ENCODE peak calls at places on chromosomes 5 and 9, in five cellular contexts. Z, F, M, O and V are unnamed samples.

GRCh38 chr5:38249286-38249685 is 9.1 kb upstream of the EGFLAM start:
- DNase-seq in F (no peak), O (no peak), Z (no peak), M (no peak), V (no peak)

GRCh38 chr9:69044226-69045219 is 9.0 kb downstream of the FXN start:
- DNase-seq in M (peak; percentile 62), O (no peak), Z (peak; percentile 26), F (no peak), V (no peak)

GRCh38 chr9:135757356-135757755 is 55.4 kb downstream of the KCNT1 start:
- DNase-seq in O (no peak), M (no peak), F (no peak), Z (no peak), V (no peak)

GRCh38 chr5:130289132-130290088 is 385.1 kb downstream of the CHSY3 start:
- DNase-seq in Z (no peak), O (peak; percentile 92), M (no peak), F (no peak), V (no peak)

GRCh38 chr5:81290146-81290545 is 11.2 kb upstream of the ZCCHC9 start:
- DNase-seq in M (no peak), O (no peak), F (no peak), Z (no peak), V (no peak)

GRCh38 chr5:39464096-39464495 is 39.3 kb upstream of the DAB2 start:
- DNase-seq in Z (no peak), F (no peak), M (no peak), O (no peak), V (no peak)

GRCh38 chr9:69204869-69205268 is 30.8 kb downstream of the TJP2 start:
- DNase-seq in O (peak; percentile 60), M (no peak), Z (peak; percentile 8), F (peak; percentile 47), V (no peak)

GRCh38 chr5:149422429-149423286 is 43.6 kb upstream of the IL17B start:
- DNase-seq in O (no peak), F (peak; percentile 74), Z (peak; percentile 52), M (peak; percentile 70), V (no peak)

GRCh38 chr5:56148453-56148971 is 84.6 kb downstream of the ANKRD55 start:
- DNase-seq in Z (no peak), F (no peak), O (no peak), M (no peak), V (peak; percentile 59)

GRCh38 chr9:74718709-74719108 is 169.0 kb downstream of the TRPM6 start:
- DNase-seq in F (no peak), Z (no peak), O (no peak), M (no peak), V (no peak)

GRCh38 chr9:110148868-110149267 is 59.1 kb downstream of the C9orf152 start:
- DNase-seq in Z (no peak), O (no peak), M (no peak), F (no peak), V (no peak)

GRCh38 chr5:179326176-179326997 is 18.9 kb downstream of the ADAMTS2 start:
- DNase-seq in F (no peak), M (peak; percentile 78), O (no peak), Z (peak; percentile 74), V (no peak)

GRCh38 chr9:4781408-4781807 is 11.3 kb upstream of the RCL1 start:
- DNase-seq in M (no peak), Z (no peak), F (no peak), O (no peak), V (no peak)

GRCh38 chr5:116544542-116545241 is 29.9 kb downstream of the SEMA6A start:
- DNase-seq in Z (no peak), M (peak; percentile 59), F (no peak), O (no peak), V (no peak)

GRCh38 chr5:87151547-87151946 is 116.1 kb upstream of the RASA1 start:
- DNase-seq in F (no peak), O (peak; percentile 69), M (no peak), Z (no peak), V (no peak)

GRCh38 chr9:119216891-119217290 is 152.3 kb downstream of the BRINP1 start:
- DNase-seq in Z (no peak), O (no peak), M (no peak), F (no peak), V (no peak)

GRCh38 chr9:136147890-136148714 is 29.4 kb upstream of the TMEM250 start:
- DNase-seq in M (no peak), Z (peak; percentile 54), O (no peak), F (no peak), V (no peak)

GRCh38 chr5:35136386-35136785 is 88.6 kb upstream of the AGXT2 start:
- DNase-seq in O (peak; percentile 55), F (no peak), Z (no peak), M (no peak), V (no peak)

GRCh38 chr5:127878174-127878750 is 175.1 kb downstream of the CCDC192 start:
- DNase-seq in F (peak; percentile 36), O (peak; percentile 73), M (peak; percentile 52), Z (peak; percentile 60), V (no peak)

GRCh38 chr9:2321523-2322148 is 300.0 kb upstream of the VLDLR start:
- DNase-seq in Z (no peak), M (no peak), F (no peak), O (no peak), V (no peak)
- TF ChIP-seq CTCF in Z (no peak), M (no peak), F (no peak), O (peak; percentile 25), V (no peak)

DNA sequence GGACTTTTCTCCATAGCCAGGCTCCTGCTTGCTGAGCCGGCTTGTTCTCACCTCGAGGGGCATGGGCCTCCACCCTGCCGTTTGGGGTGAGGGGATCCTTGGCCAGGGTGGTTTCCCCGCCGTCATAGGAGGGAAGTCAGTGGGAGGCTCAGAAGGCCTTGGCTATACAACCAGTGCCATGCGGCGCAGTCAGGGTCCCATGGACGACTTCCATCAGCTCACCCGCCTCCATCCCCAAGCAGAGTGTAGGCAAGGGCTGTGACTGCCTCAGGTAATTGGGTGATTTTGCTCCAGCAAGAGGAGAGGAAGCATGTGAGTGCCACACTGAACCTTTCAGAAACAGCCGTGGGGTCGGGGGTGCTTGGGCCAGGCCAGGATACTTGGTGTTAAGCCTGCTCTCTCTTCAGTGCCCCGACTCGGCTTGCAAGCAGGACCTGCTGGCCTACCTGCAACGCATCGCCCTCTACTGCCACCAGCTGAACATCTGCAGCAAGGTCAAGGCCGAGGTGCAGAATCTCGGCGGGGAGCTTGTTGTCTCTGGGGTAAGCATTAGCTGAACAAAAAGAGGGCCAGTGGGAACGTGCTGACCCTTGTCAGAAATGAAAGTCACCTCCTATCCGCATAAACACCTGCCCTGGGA is 57.2 kb upstream of the LRRTM2 start:
- DNase-seq in Z (no peak), M (peak; percentile 78), F (no peak), O (peak; percentile 20), V (no peak)
- TF ChIP-seq CTCF in Z (no peak), M (peak; percentile 69), F (peak; percentile 40), O (peak; percentile 24), V (peak; percentile 27)

GRCh38 chr9:37966443-37967271 is 62.7 kb upstream of the SLC25A51 start:
- DNase-seq in F (peak; percentile 52), M (no peak), O (peak; percentile 65), Z (no peak), V (no peak)
- TF ChIP-seq CTCF in F (no peak), M (no peak), O (no peak), Z (no peak), V (no peak)

DNA sequence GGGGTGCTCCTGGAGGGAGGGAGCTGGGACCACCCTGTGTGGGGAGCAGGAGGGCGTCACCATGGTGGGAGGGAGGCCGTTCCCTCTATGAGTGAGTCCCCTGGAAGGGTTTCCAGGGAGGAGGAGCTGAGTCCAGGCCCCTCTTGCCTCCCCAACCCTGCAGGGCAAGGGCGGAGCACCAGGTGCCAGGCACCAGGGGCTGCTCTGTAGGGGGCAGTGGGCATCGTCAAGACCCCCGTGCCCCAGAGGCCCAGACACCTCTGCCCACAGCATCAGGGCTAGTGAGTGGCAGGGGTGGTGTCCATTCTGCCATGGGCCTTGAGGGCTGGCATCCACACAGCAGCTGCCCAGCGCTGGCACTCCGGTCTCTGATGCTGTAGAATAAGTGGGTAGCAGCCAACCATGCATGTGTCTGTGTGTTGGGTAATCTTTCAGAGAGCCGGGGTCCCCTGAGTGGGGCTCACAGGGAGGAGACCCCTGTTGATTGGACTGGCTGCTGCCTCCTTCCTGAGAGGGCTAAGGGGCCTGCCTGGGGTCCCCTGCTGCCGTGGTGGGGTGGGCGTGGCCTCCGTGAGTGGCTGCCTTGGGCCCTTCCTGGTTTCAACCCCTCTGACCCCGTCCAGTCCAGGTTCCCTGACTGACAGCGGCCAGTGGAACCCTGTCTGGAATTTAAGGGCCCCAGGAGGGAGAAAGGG is 72.7 kb upstream of the RNU6ATAC start:
- DNase-seq in M (no peak), Z (no peak), O (no peak), F (no peak), V (no peak)
- TF ChIP-seq CTCF in M (no peak), Z (no peak), O (no peak), F (no peak), V (no peak)

GRCh38 chr5:14505310-14506140 is 76.1 kb upstream of the OTULINL start:
- DNase-seq in F (no peak), O (no peak), Z (peak; percentile 26), M (no peak), V (no peak)
- TF ChIP-seq CTCF in F (no peak), O (no peak), Z (peak; percentile 45), M (peak; percentile 65), V (peak; percentile 16)

GRCh38 chr5:153005711-153006110 is 484.8 kb upstream of the GRIA1 start:
- DNase-seq in F (no peak), M (no peak), Z (no peak), O (no peak), V (no peak)
- TF ChIP-seq CTCF in F (no peak), M (no peak), Z (no peak), O (no peak), V (no peak)

GRCh38 chr9:112705773-112706427 is 12.0 kb downstream of the INIP start:
- DNase-seq in M (peak; percentile 45), Z (peak; percentile 70), O (peak; percentile 54), F (peak; percentile 40), V (no peak)
- TF ChIP-seq CTCF in M (peak; percentile 73), Z (peak; percentile 65), O (peak; percentile 62), F (peak; percentile 47), V (no peak)